ENCODE peak calls at places on chromosome 2, in six cellular contexts. One of them, this sample, is unnamed.

GRCh38 chr2:233556756-233557736 is 9.5 kb downstream of the USP40 start:
- DNase-seq in effector memory CD4-positive, alpha-beta T cell: no peak
- DNase-seq in uterus: no peak
- DNase-seq in A549: peak
- DNase-seq in prostate gland: no peak
- DNase-seq in SJSA1: peak
- DNase-seq in this sample: no peak

GRCh38 chr2:167069855-167070254 is 181.6 kb downstream of the XIRP2 start:
- DNase-seq in SJSA1: no peak
- DNase-seq in effector memory CD4-positive, alpha-beta T cell: no peak
- DNase-seq in prostate gland: no peak
- DNase-seq in A549: no peak
- DNase-seq in uterus: no peak
- DNase-seq in this sample: no peak

GRCh38 chr2:68912732-68913131 is 40.0 kb downstream of the GKN2 start:
- DNase-seq in effector memory CD4-positive, alpha-beta T cell: no peak
- DNase-seq in uterus: no peak
- DNase-seq in SJSA1: no peak
- DNase-seq in prostate gland: no peak
- DNase-seq in A549: no peak
- DNase-seq in this sample: no peak

GRCh38 chr2:151637284-151637781 is 96.9 kb downstream of the NEB start:
- DNase-seq in uterus: no peak
- DNase-seq in SJSA1: no peak
- DNase-seq in A549: no peak
- DNase-seq in prostate gland: no peak
- DNase-seq in effector memory CD4-positive, alpha-beta T cell: peak
- DNase-seq in this sample: no peak

GRCh38 chr2:212180684-212181083 is 357.9 kb downstream of the ERBB4 start:
- DNase-seq in SJSA1: no peak
- DNase-seq in A549: no peak
- DNase-seq in prostate gland: no peak
- DNase-seq in uterus: no peak
- DNase-seq in effector memory CD4-positive, alpha-beta T cell: no peak
- DNase-seq in this sample: no peak

GRCh38 chr2:11024687-11025086 is 113.0 kb downstream of the KCNF1 start:
- DNase-seq in SJSA1: no peak
- DNase-seq in A549: no peak
- DNase-seq in effector memory CD4-positive, alpha-beta T cell: no peak
- DNase-seq in uterus: no peak
- DNase-seq in prostate gland: no peak
- DNase-seq in this sample: no peak

GRCh38 chr2:108297436-108298141 is 8.9 kb downstream of the SULT1C2 start:
- DNase-seq in A549: peak
- DNase-seq in effector memory CD4-positive, alpha-beta T cell: no peak
- DNase-seq in prostate gland: no peak
- DNase-seq in uterus: no peak
- DNase-seq in SJSA1: no peak
- DNase-seq in this sample: no peak

GRCh38 chr2:70047406-70048033 is 39.8 kb upstream of the PCBP1 start:
- DNase-seq in SJSA1: no peak
- DNase-seq in A549: no peak
- DNase-seq in effector memory CD4-positive, alpha-beta T cell: no peak
- DNase-seq in prostate gland: no peak
- DNase-seq in uterus: no peak
- DNase-seq in this sample: no peak

GRCh38 chr2:221500501-221501209 is 71.4 kb downstream of the EPHA4 start:
- DNase-seq in uterus: no peak
- DNase-seq in SJSA1: no peak
- DNase-seq in effector memory CD4-positive, alpha-beta T cell: no peak
- DNase-seq in A549: no peak
- DNase-seq in prostate gland: no peak
- DNase-seq in this sample: no peak

GRCh38 chr2:189178007-189178406 is 1.6 kb downstream of the COL5A2 start:
- DNase-seq in effector memory CD4-positive, alpha-beta T cell: no peak
- DNase-seq in prostate gland: no peak
- DNase-seq in uterus: no peak
- DNase-seq in SJSA1: peak
- DNase-seq in A549: peak
- DNase-seq in this sample: no peak

GRCh38 chr2:74576830-74577229 is 22.3 kb downstream of the DOK1 start:
- DNase-seq in A549: no peak
- DNase-seq in SJSA1: no peak
- DNase-seq in prostate gland: peak
- DNase-seq in uterus: no peak
- DNase-seq in effector memory CD4-positive, alpha-beta T cell: no peak
- DNase-seq in this sample: no peak

GRCh38 chr2:226079677-226080076 is 680.2 kb downstream of the NYAP2 start:
- DNase-seq in SJSA1: peak
- DNase-seq in effector memory CD4-positive, alpha-beta T cell: no peak
- DNase-seq in uterus: peak
- DNase-seq in prostate gland: no peak
- DNase-seq in A549: no peak
- DNase-seq in this sample: peak

DNA sequence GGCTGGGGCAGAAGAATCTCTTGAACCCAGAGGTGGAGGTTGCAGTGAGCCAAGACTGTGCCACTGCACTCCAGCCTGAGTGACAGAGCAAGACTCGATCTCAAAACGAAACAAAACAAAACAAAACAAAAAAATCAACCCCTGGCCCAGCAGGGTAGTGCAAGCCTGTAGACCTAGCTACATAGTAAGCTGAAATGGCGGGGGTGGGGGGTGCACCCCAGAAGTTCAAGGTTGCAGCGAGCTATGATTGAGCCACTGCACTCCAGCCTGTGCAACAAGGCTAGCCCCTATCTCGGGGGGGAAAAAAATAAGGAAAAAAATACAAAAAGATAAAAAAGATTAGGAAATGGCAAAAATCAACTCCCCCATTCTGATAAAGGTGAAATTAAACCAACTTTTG is 6.4 kb downstream of the ATL2 start:
- DNase-seq in effector memory CD4-positive, alpha-beta T cell: no peak
- DNase-seq in A549: no peak
- DNase-seq in uterus: no peak
- DNase-seq in SJSA1: no peak
- DNase-seq in prostate gland: no peak
- DNase-seq in this sample: no peak
- H3K27ac ChIP-seq in effector memory CD4-positive, alpha-beta T cell: no peak
- H3K27ac ChIP-seq in A549: no peak
- H3K27ac ChIP-seq in uterus: no peak
- H3K27ac ChIP-seq in SJSA1: no peak
- H3K27ac ChIP-seq in prostate gland: no peak
- H3K27ac ChIP-seq in this sample: no peak

DNA sequence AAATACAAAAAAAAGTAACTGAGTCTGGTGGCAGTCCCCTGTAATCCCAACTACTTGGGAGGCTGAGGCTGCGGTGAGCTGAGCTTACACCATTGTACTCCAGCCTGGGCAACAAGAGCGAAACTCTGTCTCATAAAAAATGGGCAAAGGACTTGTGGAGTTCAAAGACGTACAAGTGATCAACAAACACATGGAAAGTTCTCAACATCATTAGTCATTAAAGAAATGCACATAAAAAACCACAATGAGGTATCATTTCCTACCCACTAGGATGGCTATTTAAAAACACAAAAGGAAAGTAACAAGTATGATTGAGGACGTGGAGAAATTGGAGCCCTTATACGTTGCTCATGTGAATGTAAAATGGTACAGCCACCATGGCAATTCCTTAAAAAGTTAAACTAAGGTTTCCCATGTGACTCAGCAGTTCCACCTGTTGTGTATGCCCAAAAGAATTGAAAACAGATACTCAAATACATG is 52.3 kb downstream of the RAB10 start:
- DNase-seq in A549: no peak
- DNase-seq in prostate gland: no peak
- DNase-seq in uterus: no peak
- DNase-seq in effector memory CD4-positive, alpha-beta T cell: no peak
- DNase-seq in SJSA1: peak
- DNase-seq in this sample: no peak
- H3K27ac ChIP-seq in A549: peak
- H3K27ac ChIP-seq in prostate gland: no peak
- H3K27ac ChIP-seq in uterus: no peak
- H3K27ac ChIP-seq in effector memory CD4-positive, alpha-beta T cell: no peak
- H3K27ac ChIP-seq in SJSA1: peak
- H3K27ac ChIP-seq in this sample: no peak

GRCh38 chr2:147451131-147451530 is 393.7 kb upstream of the ACVR2A start:
- DNase-seq in effector memory CD4-positive, alpha-beta T cell: no peak
- DNase-seq in SJSA1: no peak
- DNase-seq in prostate gland: no peak
- DNase-seq in uterus: no peak
- DNase-seq in A549: no peak
- DNase-seq in this sample: no peak
- H3K27ac ChIP-seq in effector memory CD4-positive, alpha-beta T cell: no peak
- H3K27ac ChIP-seq in SJSA1: no peak
- H3K27ac ChIP-seq in prostate gland: no peak
- H3K27ac ChIP-seq in uterus: no peak
- H3K27ac ChIP-seq in A549: no peak
- H3K27ac ChIP-seq in this sample: no peak

GRCh38 chr2:232038251-232038897 is 76.9 kb downstream of the DIS3L2 start:
- DNase-seq in SJSA1: no peak
- DNase-seq in prostate gland: no peak
- DNase-seq in A549: no peak
- DNase-seq in uterus: no peak
- DNase-seq in effector memory CD4-positive, alpha-beta T cell: no peak
- DNase-seq in this sample: no peak
- H3K27ac ChIP-seq in SJSA1: no peak
- H3K27ac ChIP-seq in prostate gland: no peak
- H3K27ac ChIP-seq in A549: no peak
- H3K27ac ChIP-seq in uterus: no peak
- H3K27ac ChIP-seq in effector memory CD4-positive, alpha-beta T cell: no peak
- H3K27ac ChIP-seq in this sample: no peak

GRCh38 chr2:31051213-31052185 is 86.7 kb downstream of the GALNT14 start:
- DNase-seq in A549: no peak
- DNase-seq in effector memory CD4-positive, alpha-beta T cell: no peak
- DNase-seq in prostate gland: no peak
- DNase-seq in SJSA1: no peak
- DNase-seq in uterus: no peak
- DNase-seq in this sample: no peak

GRCh38 chr2:31053929-31054328 is 84.3 kb downstream of the GALNT14 start:
- DNase-seq in A549: no peak
- DNase-seq in prostate gland: no peak
- DNase-seq in effector memory CD4-positive, alpha-beta T cell: no peak
- DNase-seq in uterus: no peak
- DNase-seq in SJSA1: no peak
- DNase-seq in this sample: no peak

GRCh38 chr2:31049264-31049663 is 89.0 kb downstream of the GALNT14 start:
- DNase-seq in effector memory CD4-positive, alpha-beta T cell: no peak
- DNase-seq in SJSA1: no peak
- DNase-seq in prostate gland: no peak
- DNase-seq in A549: no peak
- DNase-seq in uterus: no peak
- DNase-seq in this sample: no peak

GRCh38 chr2:31052284-31052683 is 86.0 kb downstream of the GALNT14 start:
- DNase-seq in uterus: no peak
- DNase-seq in prostate gland: no peak
- DNase-seq in A549: no peak
- DNase-seq in effector memory CD4-positive, alpha-beta T cell: no peak
- DNase-seq in SJSA1: no peak
- DNase-seq in this sample: no peak

DNA sequence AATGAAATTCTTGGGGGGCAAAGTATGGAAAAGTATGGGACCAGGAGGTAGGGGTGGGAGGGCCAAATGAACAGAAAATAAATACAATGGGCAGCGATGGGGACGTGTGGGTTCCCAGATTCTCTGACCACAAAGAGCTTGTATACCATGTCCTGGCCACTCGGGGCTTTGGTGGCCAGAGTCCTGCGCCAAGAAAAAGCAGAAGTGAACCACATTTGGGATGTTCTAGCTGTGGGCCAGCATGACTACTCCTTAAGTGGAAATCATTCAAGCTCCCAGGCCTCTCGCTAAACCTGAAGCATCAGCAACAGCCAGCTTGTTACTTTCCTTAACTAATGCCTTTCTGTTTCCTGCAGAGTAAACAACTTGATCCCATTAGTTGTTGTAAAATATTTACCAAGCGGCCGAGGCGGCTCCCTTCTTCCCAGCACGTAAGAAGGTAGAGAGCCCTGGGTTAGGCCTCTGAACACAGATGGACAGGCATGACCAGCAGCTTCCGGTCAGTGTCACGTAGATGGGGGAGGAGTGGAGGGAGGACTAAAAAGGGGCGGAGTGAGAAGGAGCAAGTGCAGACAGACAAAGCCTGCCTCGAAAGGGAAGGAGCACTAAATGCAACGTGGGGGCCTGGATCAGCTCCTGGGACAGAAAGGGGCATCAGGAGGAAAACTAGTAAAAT is 88.2 kb downstream of the GALNT14 start:
- DNase-seq in uterus: no peak
- DNase-seq in A549: no peak
- DNase-seq in prostate gland: no peak
- DNase-seq in effector memory CD4-positive, alpha-beta T cell: no peak
- DNase-seq in SJSA1: no peak
- DNase-seq in this sample: no peak
- H3K27ac ChIP-seq in uterus: no peak
- H3K27ac ChIP-seq in A549: no peak
- H3K27ac ChIP-seq in prostate gland: no peak
- H3K27ac ChIP-seq in effector memory CD4-positive, alpha-beta T cell: no peak
- H3K27ac ChIP-seq in SJSA1: no peak
- H3K27ac ChIP-seq in this sample: no peak

DNA sequence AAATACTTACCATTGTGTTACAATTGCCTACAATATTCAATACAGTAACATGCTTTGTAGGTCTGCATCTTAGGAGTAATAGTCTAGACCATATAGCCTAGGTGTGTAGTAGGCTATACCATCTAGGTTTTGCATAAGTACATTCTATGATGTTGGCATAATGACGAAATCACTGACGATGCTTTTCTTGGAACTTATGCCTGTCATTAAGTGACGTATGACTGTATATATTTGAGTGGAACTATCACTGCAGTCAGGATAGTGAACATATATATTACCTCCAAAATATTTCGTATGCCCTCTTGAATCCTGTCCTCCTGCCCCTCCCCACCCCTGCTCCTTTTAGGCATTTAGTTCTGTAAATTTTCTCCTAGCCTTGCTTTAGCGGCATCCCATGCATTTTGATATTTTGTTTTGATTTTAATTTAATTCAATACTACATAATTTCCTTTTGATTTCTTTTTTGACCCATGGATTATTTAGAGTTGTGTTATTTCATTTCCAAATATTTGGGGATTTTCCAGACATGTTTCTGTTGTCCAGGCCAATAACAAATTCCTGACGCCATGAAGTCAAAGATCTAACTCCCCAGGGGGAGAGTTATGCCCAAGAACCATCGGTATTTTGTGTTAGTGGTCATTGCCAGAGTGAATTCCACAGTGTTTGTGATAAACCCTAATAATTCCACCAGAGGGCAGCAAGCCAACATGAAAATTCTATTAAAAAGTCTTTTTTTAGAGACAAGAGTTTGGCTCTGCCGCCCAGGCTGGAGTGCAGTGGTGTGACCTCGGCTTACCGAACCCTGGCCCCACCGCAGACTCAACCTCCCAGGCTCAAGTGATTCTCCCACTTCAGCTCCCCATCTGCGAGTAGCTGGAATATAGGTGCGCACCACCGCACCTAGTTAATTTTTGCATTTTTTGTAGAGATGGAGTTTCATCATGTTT is 24.2 kb upstream of the CASP8 start:
- DNase-seq in SJSA1: peak
- DNase-seq in uterus: peak
- DNase-seq in effector memory CD4-positive, alpha-beta T cell: peak
- DNase-seq in A549: no peak
- DNase-seq in prostate gland: peak
- DNase-seq in this sample: peak
- H3K27ac ChIP-seq in SJSA1: no peak
- H3K27ac ChIP-seq in uterus: peak
- H3K27ac ChIP-seq in effector memory CD4-positive, alpha-beta T cell: peak
- H3K27ac ChIP-seq in A549: peak
- H3K27ac ChIP-seq in prostate gland: no peak
- H3K27ac ChIP-seq in this sample: no peak